ENCODE peak calls at places on chromosomes 16 and 17, in five cellular contexts. I, X, B, P and E are unnamed samples.

GRCh38 chr17:36597866-36598777 is 3.3 kb upstream of the MRM1 start:
- DNase-seq in I (no peak), X (no peak), B (no peak), P (no peak), E (no peak)

GRCh38 chr17:9032583-9032982 is 11.3 kb downstream of the NTN1 start:
- DNase-seq in I (no peak), X (no peak), B (no peak), P (no peak), E (no peak)

GRCh38 chr17:40557531-40558299 is 7.6 kb downstream of the CCR7 start:
- DNase-seq in I (no peak), X (no peak), B (no peak), P (no peak), E (no peak)

GRCh38 chr17:20926532-20926931 is 116.3 kb downstream of the USP22 start:
- DNase-seq in I (no peak), X (peak), B (no peak), P (no peak), E (no peak)

GRCh38 chr17:49585422-49586027 is 9.9 kb downstream of the NXPH3 start:
- DNase-seq in I (peak), X (no peak), B (no peak), P (no peak), E (no peak)

GRCh38 chr17:48375356-48375755 is 54.7 kb downstream of the SKAP1 start:
- DNase-seq in I (no peak), X (peak), B (no peak), P (no peak), E (no peak)

GRCh38 chr17:142102-142661 is 4.8 kb downstream of the SCGB1C2 start:
- DNase-seq in I (peak), X (peak), B (peak), P (no peak), E (peak)

GRCh38 chr16:46757339-46758050 is 9.4 kb upstream of the MYLK3 start:
- DNase-seq in I (no peak), X (peak), B (no peak), P (no peak), E (no peak)

GRCh38 chr16:88703486-88704309 is 2.5 kb downstream of the RNF166 start:
- DNase-seq in I (no peak), X (no peak), B (no peak), P (no peak), E (no peak)

GRCh38 chr17:50239913-50240312 is 34.4 kb upstream of the TMEM92 start:
- DNase-seq in I (no peak), X (no peak), B (no peak), P (no peak), E (no peak)

GRCh38 chr17:50101346-50102163 is 6.4 kb downstream of the PDK2 start:
- DNase-seq in I (no peak), X (peak), B (no peak), P (no peak), E (no peak)

GRCh38 chr16:73056383-73056782 is 8.5 kb upstream of the ZFHX3 start:
- DNase-seq in I (no peak), X (no peak), B (no peak), P (no peak), E (no peak)

GRCh38 chr16:78893340-78893739 is 707.2 kb downstream of the MAF start:
- DNase-seq in I (no peak), X (no peak), B (no peak), P (no peak), E (no peak)

GRCh38 chr17:77836557-77837041 is 121.9 kb upstream of the TNRC6C start:
- DNase-seq in I (no peak), X (peak), B (no peak), P (no peak), E (peak)

GRCh38 chr16:70460737-70461261 is 6.4 kb downstream of the FCSK start:
- DNase-seq in I (no peak), X (peak), B (no peak), P (no peak), E (no peak)

GRCh38 chr17:28810437-28810836 is 32.2 kb downstream of the FAM222B start:
- DNase-seq in I (no peak), X (no peak), B (no peak), P (no peak), E (no peak)

GRCh38 chr16:72501739-72502653 is 330.0 kb upstream of the PMFBP1 start:
- DNase-seq in I (peak), X (peak), B (peak), P (peak), E (peak)

GRCh38 chr16:67926181-67926742 is 5.4 kb downstream of the CTRL start:
- DNase-seq in I (no peak), X (peak), B (no peak), P (no peak), E (no peak)

GRCh38 chr17:74358696-74359095 is 3.0 kb downstream of the BTBD17 start:
- DNase-seq in I (no peak), X (no peak), B (no peak), P (no peak), E (no peak)

GRCh38 chr17:78041401-78042179 is 83.1 kb downstream of the TNRC6C start:
- DNase-seq in I (no peak), X (no peak), B (no peak), P (no peak), E (no peak)

GRCh38 chr16:85554791-85555548 is 58.2 kb upstream of the GSE1 start:
- DNase-seq in I (peak), X (peak), B (no peak), P (no peak), E (no peak)

GRCh38 chr17:57490446-57490845 is 234.1 kb downstream of the MSI2 start:
- DNase-seq in I (no peak), X (no peak), B (no peak), P (no peak), E (no peak)

GRCh38 chr16:23423496-23424049 is 29.4 kb downstream of the COG7 start:
- DNase-seq in I (peak), X (peak), B (peak), P (no peak), E (peak)

GRCh38 chr17:36601303-36602029 is at the start of gene MRM1:
- DNase-seq in I (peak), X (peak), B (peak), P (peak), E (peak)

GRCh38 chr17:70074991-70075390 is at the start of gene KCNJ16:
- DNase-seq in I (peak), X (no peak), B (no peak), P (no peak), E (no peak)

GRCh38 chr17:17759164-17759563 is 77.6 kb downstream of the SREBF1 start:
- DNase-seq in I (no peak), X (no peak), B (no peak), P (no peak), E (no peak)

GRCh38 chr16:23080747-23081146 is 68.5 kb downstream of the USP31 start:
- DNase-seq in I (no peak), X (no peak), B (no peak), P (no peak), E (no peak)

GRCh38 chr16:81537721-81538561 is 93.3 kb downstream of the CMIP start:
- DNase-seq in I (no peak), X (no peak), B (no peak), P (no peak), E (no peak)

GRCh38 chr16:14309001-14309886 is 238.1 kb downstream of the MRTFB start:
- DNase-seq in I (no peak), X (peak), B (no peak), P (no peak), E (no peak)

GRCh38 chr16:88532434-88533241 is 37.6 kb upstream of the ZC3H18 start:
- DNase-seq in I (no peak), X (no peak), B (no peak), P (no peak), E (no peak)

GRCh38 chr16:31105677-31106213 is 2.4 kb upstream of the BCKDK start:
- DNase-seq in I (peak), X (no peak), B (peak), P (no peak), E (no peak)

GRCh38 chr17:35775039-35775438 is 14.4 kb downstream of the C17orf50 start:
- DNase-seq in I (no peak), X (no peak), B (no peak), P (no peak), E (no peak)

GRCh38 chr16:57893559-57894389 is 77.2 kb downstream of the CNGB1 start:
- DNase-seq in I (peak), X (peak), B (peak), P (no peak), E (no peak)

GRCh38 chr17:71494456-71494855 is 626.4 kb upstream of the SOX9 start:
- DNase-seq in I (no peak), X (no peak), B (no peak), P (no peak), E (no peak)

GRCh38 chr16:55625843-55626242 is 29.9 kb upstream of the SLC6A2 start:
- DNase-seq in I (no peak), X (no peak), B (no peak), P (no peak), E (no peak)

GRCh38 chr16:71722801-71723536 is 1.5 kb downstream of the PHLPP2 start:
- DNase-seq in I (peak), X (peak), B (peak), P (no peak), E (peak)

GRCh38 chr16:73794936-73795335 is 501.7 kb upstream of the PSMD7 start:
- DNase-seq in I (no peak), X (no peak), B (no peak), P (no peak), E (no peak)

DNA sequence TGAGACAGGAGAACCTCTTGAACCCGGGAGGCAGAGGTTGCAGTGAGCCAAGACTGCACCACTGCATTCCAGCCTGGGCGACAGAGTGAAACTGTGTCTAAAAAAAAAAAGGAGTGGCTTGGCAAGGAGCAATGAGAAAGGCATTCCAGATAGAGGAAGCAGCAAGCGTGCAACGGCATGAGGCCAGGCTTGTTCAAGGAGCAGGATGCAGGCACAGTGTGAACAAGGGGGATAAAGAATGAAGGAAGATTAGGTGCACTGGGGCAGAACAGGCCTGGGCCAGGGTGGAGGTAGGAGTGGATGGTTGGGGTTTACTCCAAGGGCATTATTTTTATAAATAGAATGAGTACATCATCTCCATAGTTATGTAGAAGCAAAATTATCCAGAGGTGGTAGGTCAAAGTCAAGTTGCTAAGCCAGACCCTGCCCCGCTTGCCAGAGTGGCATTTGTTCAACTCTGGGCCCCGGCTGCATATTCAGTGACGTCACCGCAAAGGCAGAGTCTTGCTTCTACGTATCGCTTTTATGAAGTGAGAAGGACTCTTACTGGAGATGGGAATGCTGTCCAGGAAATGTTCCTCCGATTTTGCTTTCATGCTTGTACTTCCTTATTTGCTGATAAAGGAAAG is 100.2 kb downstream of the KATNIP start:
- DNase-seq in I (no peak), X (no peak), B (no peak), P (no peak), E (no peak)
- TF ChIP-seq CEBPB in I (no peak), X (no peak), B (no peak), P (no peak), E (no peak)

DNA sequence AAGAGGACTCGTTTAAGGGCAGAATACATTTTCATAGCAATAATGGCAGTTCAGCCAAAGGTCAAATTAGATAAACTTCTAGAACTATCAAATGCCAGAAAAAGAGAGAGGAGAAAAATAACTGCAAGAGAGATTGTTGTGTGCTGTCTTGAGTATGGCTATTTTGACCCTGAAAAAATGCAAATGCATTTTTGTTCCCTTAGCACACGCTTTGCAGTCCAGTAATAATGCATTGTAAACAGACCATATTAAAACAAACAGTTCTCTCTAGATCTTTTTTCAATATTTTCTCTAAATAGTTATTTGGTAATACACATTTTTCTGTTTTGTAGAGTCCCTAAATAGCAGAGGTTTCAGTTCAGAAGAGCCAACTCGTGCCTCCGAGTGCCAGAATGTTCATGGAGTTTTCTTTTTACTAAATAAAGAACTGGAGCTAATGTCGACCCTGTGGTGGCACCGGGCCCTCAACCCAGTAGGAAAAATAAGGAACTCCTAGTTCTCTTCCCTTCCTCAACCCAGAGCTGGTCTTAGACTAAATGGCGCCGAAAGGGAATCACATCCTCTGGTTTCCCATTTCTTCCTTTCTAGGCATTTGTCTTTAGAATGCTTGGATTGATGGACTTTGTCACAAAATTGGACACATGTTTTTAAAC is 298.1 kb downstream of the MAP2K4 start:
- DNase-seq in I (no peak), X (peak), B (no peak), P (no peak), E (no peak)
- TF ChIP-seq CEBPB in I (no peak), X (no peak), B (no peak), P (no peak), E (no peak)

DNA sequence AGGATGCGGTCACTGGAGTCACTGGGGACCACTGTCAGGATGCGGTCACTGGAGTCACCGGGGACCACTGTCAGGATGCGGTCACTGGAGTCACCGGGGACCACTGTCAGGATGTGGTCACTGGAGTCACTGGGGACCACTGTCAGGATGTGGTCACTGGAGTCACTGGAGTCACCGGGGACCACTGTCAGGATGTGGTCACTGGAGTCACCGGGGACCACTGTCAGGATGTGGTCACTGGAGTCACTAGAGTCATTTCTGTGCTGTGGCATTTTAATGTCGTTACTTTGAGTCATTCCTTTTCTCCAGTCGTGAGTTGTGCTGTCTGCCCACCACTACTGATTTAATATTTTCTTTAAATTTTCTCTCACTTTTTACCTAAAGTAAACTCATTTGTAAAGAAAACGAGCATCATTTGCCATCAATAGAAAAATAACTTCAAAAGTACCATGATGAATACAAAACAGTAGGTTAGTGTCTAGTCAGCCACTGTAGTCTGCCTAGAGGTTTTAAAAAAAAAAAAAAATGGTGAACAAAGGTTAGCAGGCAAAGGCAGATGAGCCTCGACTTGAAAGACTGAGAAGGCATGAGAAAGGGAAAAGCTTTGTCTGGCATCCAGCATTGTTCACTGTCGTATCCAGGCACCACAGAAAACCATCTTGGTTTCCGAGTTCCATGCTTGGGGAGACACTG is 346.6 kb downstream of the SNX29 start:
- DNase-seq in I (no peak), X (no peak), B (no peak), P (peak), E (no peak)
- TF ChIP-seq CEBPB in I (no peak), X (no peak), B (no peak), P (peak), E (no peak)

GRCh38 chr17:80774146-80774545 is 217.5 kb upstream of the CHMP6 start:
- DNase-seq in I (no peak), X (peak), B (no peak), P (no peak), E (no peak)

GRCh38 chr17:80771612-80772005 is 220.0 kb upstream of the CHMP6 start:
- DNase-seq in I (no peak), X (no peak), B (no peak), P (no peak), E (no peak)

GRCh38 chr17:80770881-80771611 is 220.6 kb upstream of the CHMP6 start:
- DNase-seq in I (no peak), X (no peak), B (no peak), P (no peak), E (no peak)

GRCh38 chr17:80773243-80773991 is 218.2 kb upstream of the CHMP6 start:
- DNase-seq in I (no peak), X (peak), B (no peak), P (no peak), E (no peak)

DNA sequence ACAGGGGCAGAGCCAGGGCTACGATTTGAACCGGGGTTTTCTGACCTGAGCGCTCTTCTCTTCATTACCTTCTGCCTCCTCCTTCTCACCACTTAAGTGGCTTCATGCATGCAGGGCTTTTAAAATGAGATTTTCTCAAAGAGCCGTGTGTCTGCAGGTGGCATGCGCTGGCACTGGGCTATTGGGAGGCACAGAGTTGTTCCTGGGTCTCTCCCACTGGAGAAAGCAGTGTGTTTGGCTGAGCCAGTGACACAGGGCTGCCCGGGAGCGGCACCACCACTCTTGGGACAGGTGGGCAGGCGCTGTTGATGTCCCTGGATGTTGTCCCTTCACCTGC is 218.8 kb upstream of the CHMP6 start:
- DNase-seq in I (no peak), X (no peak), B (no peak), P (no peak), E (no peak)
- TF ChIP-seq CEBPB in I (no peak), X (no peak), B (no peak), P (no peak), E (no peak)

GRCh38 chr16:49350265-49351103 is 23.1 kb upstream of the C16orf78 start:
- DNase-seq in I (peak), X (peak), B (peak), P (no peak), E (peak)
- TF ChIP-seq CEBPB in I (no peak), X (no peak), B (no peak), P (no peak), E (no peak)

GRCh38 chr16:75256059-75256870 is 4.8 kb upstream of the BCAR1 start:
- DNase-seq in I (no peak), X (no peak), B (peak), P (no peak), E (no peak)

GRCh38 chr16:75256871-75257343 is 5.5 kb upstream of the BCAR1 start:
- DNase-seq in I (no peak), X (peak), B (no peak), P (no peak), E (no peak)

GRCh38 chr16:75252946-75253911 is 1.8 kb upstream of the BCAR1 start:
- DNase-seq in I (no peak), X (peak), B (no peak), P (no peak), E (no peak)

GRCh38 chr16:75252049-75252864 is 833 bp upstream of the BCAR1 start:
- DNase-seq in I (no peak), X (no peak), B (no peak), P (no peak), E (no peak)

DNA sequence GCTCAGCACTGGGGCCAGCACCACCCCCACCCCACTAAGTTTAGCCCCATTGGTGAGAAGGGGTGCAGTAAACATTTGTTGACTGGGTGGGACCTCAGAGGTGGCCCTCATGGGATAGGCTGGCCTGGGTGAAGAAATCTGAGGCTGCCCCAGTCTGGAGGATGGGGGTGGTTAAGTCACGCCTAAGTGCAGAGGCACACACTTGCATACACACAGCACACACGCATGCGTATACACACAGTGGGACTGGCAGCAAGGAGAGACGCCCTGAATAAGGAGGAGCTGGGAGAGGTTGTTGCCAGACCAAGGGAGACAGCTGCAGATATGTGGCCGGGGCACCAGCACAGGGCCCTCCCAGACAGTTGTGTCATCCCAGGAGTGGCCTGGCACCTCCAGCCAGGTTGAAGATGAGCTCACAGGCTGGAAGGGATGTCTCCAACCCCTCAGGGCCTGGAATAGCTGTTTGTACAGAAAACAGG is 3.0 kb upstream of the BCAR1 start:
- DNase-seq in I (peak), X (peak), B (no peak), P (no peak), E (no peak)
- TF ChIP-seq CEBPB in I (peak), X (peak), B (no peak), P (no peak), E (no peak)

GRCh38 chr17:61204456-61204855 is 195.2 kb upstream of the TBX2 start:
- DNase-seq in I (no peak), X (no peak), B (no peak), P (no peak), E (no peak)
- TF ChIP-seq CEBPB in I (no peak), X (no peak), B (no peak), P (no peak), E (no peak)